ENCODE peak calls at places on chromosomes 5 and 9, in seven cellular contexts. A is HFF-Myc, W is memory B cell, D is Karpas-422, K is progenitor cell of endocrine pancreas, B is AG04450, Z is lower leg skin. U is an unnamed sample.

GRCh38 chr9:88748566-88749238 is 213.7 kb downstream of the NXNL2 start:
- DNase-seq in B (no peak), Z (no peak), D (no peak), W (no peak), K (no peak), A (no peak), U (no peak)

GRCh38 chr9:95143591-95144561 is 173.6 kb downstream of the FANCC start:
- DNase-seq in K (no peak), D (no peak), A (peak), W (no peak), B (peak), Z (peak), U (no peak)

GRCh38 chr9:127809562-127810377 is 7.1 kb downstream of the FPGS start:
- DNase-seq in D (no peak), A (no peak), Z (no peak), W (no peak), K (peak), B (no peak), U (no peak)

GRCh38 chr5:150043657-150044333 is 42.6 kb downstream of the CSF1R start:
- DNase-seq in A (no peak), W (no peak), D (no peak), K (no peak), B (no peak), Z (no peak), U (no peak)

GRCh38 chr5:97022898-97023297 is 87.0 kb downstream of the LNPEP start:
- DNase-seq in A (no peak), K (no peak), Z (no peak), W (no peak), D (no peak), B (no peak), U (no peak)

GRCh38 chr5:135462304-135462703 is 10.2 kb upstream of the TIFAB start:
- DNase-seq in A (no peak), Z (peak), B (no peak), D (peak), W (no peak), K (peak), U (no peak)

GRCh38 chr9:135244751-135245221 is 157.3 kb downstream of the OLFM1 start:
- DNase-seq in D (no peak), W (no peak), Z (no peak), K (no peak), B (no peak), A (no peak), U (no peak)

GRCh38 chr5:154145268-154145667 is 45.3 kb upstream of the GALNT10 start:
- DNase-seq in K (no peak), W (no peak), Z (no peak), D (no peak), A (no peak), B (no peak), U (no peak)

GRCh38 chr9:126617003-126617739 is 3.4 kb downstream of the LMX1B start:
- DNase-seq in W (no peak), A (no peak), K (no peak), B (no peak), Z (no peak), D (no peak), U (no peak)

GRCh38 chr9:18335825-18336224 is 138.1 kb upstream of the ADAMTSL1 start:
- DNase-seq in D (no peak), A (no peak), K (no peak), Z (no peak), W (no peak), B (no peak), U (no peak)

GRCh38 chr5:57626703-57627102 is 144.1 kb upstream of the ACTBL2 start:
- DNase-seq in W (no peak), K (no peak), A (no peak), Z (no peak), B (no peak), D (no peak), U (no peak)

GRCh38 chr5:170603578-170604565 is 100.1 kb downstream of the KCNIP1 start:
- DNase-seq in B (no peak), K (peak), A (no peak), D (peak), W (no peak), Z (no peak), U (peak)

GRCh38 chr5:26692952-26693351 is 345.4 kb downstream of the CDH9 start:
- DNase-seq in A (no peak), B (no peak), Z (no peak), W (no peak), K (no peak), D (no peak), U (no peak)

GRCh38 chr9:87849144-87849741 is 33.4 kb upstream of the SPATA31E1 start:
- DNase-seq in K (no peak), A (no peak), D (peak), B (no peak), Z (no peak), W (no peak), U (no peak)

GRCh38 chr9:31394040-31394473 is 990.4 kb upstream of the ACO1 start:
- DNase-seq in K (no peak), B (no peak), D (no peak), W (no peak), A (no peak), Z (no peak), U (no peak)

GRCh38 chr5:146894763-146895521 is 16.4 kb upstream of the PPP2R2B start:
- DNase-seq in A (no peak), Z (no peak), B (no peak), W (no peak), K (no peak), D (no peak), U (no peak)

U was measured in GM18507.